ENCODE peak calls at places on chromosome 12, in nine cellular contexts. P, S, V, Y, L, A, I, G and T are unnamed samples.

GRCh38 chr12:108804361-108804949 is 52.9 kb downstream of the SSH1 start:
- DNase-seq in P (no peak), S (peak; percentile 82), V (peak; percentile 93), Y (no peak), L (no peak), A (peak; percentile 52), I (peak; percentile 96), G (no peak), T (peak; percentile 81)

GRCh38 chr12:28237423-28237822 is 47.2 kb downstream of the CCDC91 start:
- DNase-seq in P (no peak), S (no peak), V (no peak), Y (no peak), L (no peak), A (no peak), I (no peak), G (no peak), T (no peak)

GRCh38 chr12:65611396-65611795 is 212.9 kb upstream of the HMGA2 start:
- DNase-seq in P (no peak), S (no peak), V (no peak), Y (no peak), L (no peak), A (no peak), I (no peak), G (no peak), T (no peak)

GRCh38 chr12:12560587-12561304 is 1.9 kb downstream of the DUSP16 start:
- DNase-seq in P (peak; percentile 86), S (peak; percentile 78), V (peak; percentile 67), Y (peak; percentile 62), L (no peak), A (peak; percentile 46), I (peak; percentile 76), G (peak; percentile 71), T (no peak)

GRCh38 chr12:118125743-118126118 is 10.2 kb upstream of the PEBP1 start:
- DNase-seq in P (no peak), S (no peak), V (no peak), Y (no peak), L (no peak), A (no peak), I (no peak), G (no peak), T (no peak)

GRCh38 chr12:101501410-101502045 is 26.4 kb downstream of the SPIC start:
- DNase-seq in P (no peak), S (no peak), V (peak; percentile 64), Y (no peak), L (no peak), A (no peak), I (peak; percentile 74), G (no peak), T (no peak)

GRCh38 chr12:54424232-54424631 is 5.2 kb upstream of the ITGA5 start:
- DNase-seq in P (no peak), S (no peak), V (no peak), Y (no peak), L (no peak), A (no peak), I (no peak), G (no peak), T (no peak)

GRCh38 chr12:13000616-13000934 is 510 bp upstream of the HEBP1 start:
- DNase-seq in P (no peak), S (no peak), V (peak; percentile 59), Y (no peak), L (no peak), A (no peak), I (no peak), G (peak; percentile 58), T (no peak)

GRCh38 chr12:94644141-94644575 is 6.2 kb downstream of the TMCC3 start:
- DNase-seq in P (no peak), S (no peak), V (peak; percentile 37), Y (peak; percentile 13), L (no peak), A (no peak), I (peak; percentile 65), G (no peak), T (no peak)

GRCh38 chr12:77734489-77734888 is 96.2 kb upstream of the NAV3 start:
- DNase-seq in P (no peak), S (peak; percentile 25), V (peak; percentile 79), Y (no peak), L (no peak), A (no peak), I (peak; percentile 53), G (no peak), T (no peak)

GRCh38 chr12:24562761-24563392 is 386.0 kb downstream of the BCAT1 start:
- DNase-seq in P (no peak), S (peak; percentile 43), V (peak; percentile 50), Y (no peak), L (peak; percentile 77), A (no peak), I (peak; percentile 42), G (peak; percentile 12), T (peak; percentile 84)

GRCh38 chr12:48125985-48126384 is 6.8 kb downstream of the PFKM start:
- DNase-seq in P (no peak), S (no peak), V (no peak), Y (no peak), L (no peak), A (no peak), I (no peak), G (no peak), T (no peak)

GRCh38 chr12:67747869-67748760 is 99.6 kb downstream of the DYRK2 start:
- DNase-seq in P (no peak), S (no peak), V (peak; percentile 33), Y (no peak), L (no peak), A (peak; percentile 56), I (peak; percentile 60), G (peak; percentile 15), T (no peak)

GRCh38 chr12:57657744-57658143 is 24.7 kb upstream of the B4GALNT1 start:
- DNase-seq in P (no peak), S (no peak), V (peak; percentile 60), Y (no peak), L (no peak), A (no peak), I (peak; percentile 73), G (no peak), T (no peak)

GRCh38 chr12:61272441-61272840 is 987.8 kb upstream of the USP15 start:
- DNase-seq in P (no peak), S (no peak), V (no peak), Y (no peak), L (no peak), A (no peak), I (no peak), G (no peak), T (no peak)

GRCh38 chr12:93714382-93714781 is 37.2 kb downstream of the CRADD start:
- DNase-seq in P (no peak), S (peak; percentile 51), V (no peak), Y (no peak), L (no peak), A (no peak), I (no peak), G (no peak), T (no peak)

GRCh38 chr12:49557917-49558215 is 10.1 kb downstream of the MCRS1 start:
- DNase-seq in P (no peak), S (no peak), V (no peak), Y (no peak), L (no peak), A (no peak), I (no peak), G (no peak), T (peak; percentile 68)

GRCh38 chr12:105474672-105475071 is 144.2 kb downstream of the C12orf75 start:
- DNase-seq in P (no peak), S (no peak), V (no peak), Y (no peak), L (no peak), A (no peak), I (no peak), G (no peak), T (no peak)

DNA sequence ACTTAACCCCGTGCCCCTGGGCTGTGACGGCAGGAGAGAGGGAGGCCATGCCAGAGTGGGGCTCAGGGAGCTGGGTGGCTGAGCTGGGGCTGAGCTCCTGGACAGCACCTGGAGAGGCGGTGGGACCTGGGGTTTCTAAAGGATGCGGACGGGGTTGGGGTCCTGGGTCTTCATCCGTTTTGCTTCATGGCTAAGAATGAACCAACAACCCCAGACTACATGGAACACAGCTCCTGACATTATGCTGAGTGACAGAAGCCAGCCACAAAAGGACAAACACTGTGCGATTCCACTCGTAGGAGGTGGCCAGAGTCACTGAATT is 60.6 kb downstream of the NCOR2 start:
- DNase-seq in P (no peak), S (no peak), V (no peak), Y (no peak), L (no peak), A (no peak), I (no peak), G (no peak), T (no peak)
- H3K4me1 ChIP-seq in P (no peaks in the 10 kb centered on the region), S (peaks cover 15% of the 10 kb centered on the region), V (peaks cover 38% of the 10 kb centered on the region), Y (peaks cover 5% of the 10 kb centered on the region), L (peaks cover 82% of the 10 kb centered on the region), A (peaks cover 24% of the 10 kb centered on the region), I (peaks cover 52% of the 10 kb centered on the region), G (peaks cover 22% of the 10 kb centered on the region), T (no peaks in the 10 kb centered on the region)

GRCh38 chr12:34299802-34300193 is 277.5 kb downstream of the ALG10 start:
- DNase-seq in P (no peak), S (no peak), V (no peak), Y (no peak), L (no peak), A (no peak), I (no peak), G (no peak), T (peak; percentile 51)
- H3K9me3 ChIP-seq in P (peaks cover 6% of the 10 kb centered on the region), S (peaks cover 8% of the 10 kb centered on the region), V (no peaks in the 10 kb centered on the region), Y (no peaks in the 10 kb centered on the region), L (no peaks in the 10 kb centered on the region), A (peaks cover 99% of the 10 kb centered on the region), I (no peaks in the 10 kb centered on the region), G (no peaks in the 10 kb centered on the region), T (no peaks in the 10 kb centered on the region)

GRCh38 chr12:113239811-113240331 is 18.6 kb downstream of the TPCN1 start:
- DNase-seq in P (no peak), S (no peak), V (no peak), Y (no peak), L (peak; percentile 73), A (peak; percentile 78), I (no peak), G (no peak), T (no peak)

GRCh38 chr12:113239288-113239771 is 18.1 kb downstream of the TPCN1 start:
- DNase-seq in P (no peak), S (no peak), V (no peak), Y (no peak), L (no peak), A (no peak), I (no peak), G (no peak), T (no peak)

GRCh38 chr12:113241191-113242017 is 20.1 kb downstream of the TPCN1 start:
- DNase-seq in P (no peak), S (peak; percentile 47), V (peak; percentile 91), Y (no peak), L (peak; percentile 51), A (peak; percentile 82), I (peak; percentile 47), G (no peak), T (peak; percentile 81)

GRCh38 chr12:113242018-113242418 is 20.8 kb downstream of the TPCN1 start:
- DNase-seq in P (no peak), S (no peak), V (no peak), Y (no peak), L (peak; percentile 49), A (peak; percentile 60), I (no peak), G (no peak), T (peak; percentile 60)

GRCh38 chr12:113240395-113240794 is 19.1 kb downstream of the TPCN1 start:
- DNase-seq in P (no peak), S (no peak), V (no peak), Y (no peak), L (no peak), A (no peak), I (no peak), G (no peak), T (no peak)
- H3K4me1 ChIP-seq in P (no peaks in the 10 kb centered on the region), S (peaks cover 4% of the 10 kb centered on the region), V (peaks cover 52% of the 10 kb centered on the region), Y (no peaks in the 10 kb centered on the region), L (peaks cover 88% of the 10 kb centered on the region), A (peaks cover 83% of the 10 kb centered on the region), I (peaks cover 9% of the 10 kb centered on the region), G (peaks cover 30% of the 10 kb centered on the region), T (peaks cover 5% of the 10 kb centered on the region)

GRCh38 chr12:133130808-133131128 is 341 bp downstream of the ZNF10 start:
- DNase-seq in P (no peak), S (no peak), V (peak; percentile 56), Y (no peak), L (peak; percentile 64), A (peak; percentile 64), I (no peak), G (no peak), T (peak; percentile 56)
- H3K9me3 ChIP-seq in P (peaks cover 22% of the 10 kb centered on the region), S (peaks cover 54% of the 10 kb centered on the region), V (peaks cover 51% of the 10 kb centered on the region), Y (peaks cover 21% of the 10 kb centered on the region), L (no peaks in the 10 kb centered on the region), A (peaks cover 74% of the 10 kb centered on the region), I (no peaks in the 10 kb centered on the region), G (peaks cover 87% of the 10 kb centered on the region), T (peaks cover 18% of the 10 kb centered on the region)